ENCODE peak calls at places on chromosome 21, in four cellular contexts. One of them, this sample, is unnamed.
A peak's percentile ranks its signal among the peaks of the same experiment; 100 is the strongest.

GRCh38 chr21:8990326-8991087 is 1530.9 kb upstream of the TPTE start:
- DNase-seq in bronchial epithelial cell: peak; percentile 81
- DNase-seq in cardiac fibroblast: no peak
- DNase-seq in HFF-Myc: no peak
- DNase-seq in this sample: no peak

GRCh38 chr21:17711896-17712295 is 99.2 kb upstream of the BTG3 start:
- DNase-seq in cardiac fibroblast: no peak
- DNase-seq in HFF-Myc: no peak
- DNase-seq in bronchial epithelial cell: peak; percentile 88
- DNase-seq in this sample: no peak

GRCh38 chr21:35333831-35334593 is 284.9 kb upstream of the RUNX1 start:
- DNase-seq in HFF-Myc: no peak
- DNase-seq in bronchial epithelial cell: no peak
- DNase-seq in cardiac fibroblast: no peak
- DNase-seq in this sample: no peak

GRCh38 chr21:34743831-34744230 is 75.0 kb downstream of the CLIC6 start:
- DNase-seq in HFF-Myc: peak; percentile 46
- DNase-seq in cardiac fibroblast: peak; percentile 56
- DNase-seq in bronchial epithelial cell: peak; percentile 86
- DNase-seq in this sample: peak; percentile 88

GRCh38 chr21:26106562-26106961 is 64.0 kb downstream of the APP start:
- DNase-seq in bronchial epithelial cell: no peak
- DNase-seq in HFF-Myc: no peak
- DNase-seq in cardiac fibroblast: no peak
- DNase-seq in this sample: no peak

GRCh38 chr21:20720623-20721022 is 277.6 kb upstream of the NCAM2 start:
- DNase-seq in HFF-Myc: peak; percentile 12
- DNase-seq in bronchial epithelial cell: peak; percentile 14
- DNase-seq in cardiac fibroblast: peak; percentile 39
- DNase-seq in this sample: no peak

GRCh38 chr21:42737969-42738590 is 84.7 kb downstream of the PDE9A start:
- DNase-seq in HFF-Myc: no peak
- DNase-seq in bronchial epithelial cell: no peak
- DNase-seq in cardiac fibroblast: peak; percentile 39
- DNase-seq in this sample: no peak

GRCh38 chr21:46079357-46080170 is 18.3 kb upstream of the COL6A2 start:
- DNase-seq in HFF-Myc: peak; percentile 97
- DNase-seq in cardiac fibroblast: peak; percentile 73
- DNase-seq in bronchial epithelial cell: no peak
- DNase-seq in this sample: peak; percentile 94

GRCh38 chr21:38740131-38740530 is 65.6 kb upstream of the ETS2 start:
- DNase-seq in cardiac fibroblast: no peak
- DNase-seq in HFF-Myc: no peak
- DNase-seq in bronchial epithelial cell: no peak
- DNase-seq in this sample: no peak

GRCh38 chr21:38619865-38620513 is 121.7 kb upstream of the ERG start:
- DNase-seq in cardiac fibroblast: peak; percentile 86
- DNase-seq in HFF-Myc: no peak
- DNase-seq in bronchial epithelial cell: peak; percentile 78
- DNase-seq in this sample: peak; percentile 42

GRCh38 chr21:46385846-46386725 is 62.1 kb downstream of the PCNT start:
- DNase-seq in bronchial epithelial cell: no peak
- DNase-seq in HFF-Myc: no peak
- DNase-seq in cardiac fibroblast: no peak
- DNase-seq in this sample: no peak

GRCh38 chr21:31351438-31351837 is 7.4 kb upstream of the TIAM1 start:
- DNase-seq in bronchial epithelial cell: peak; percentile 80
- DNase-seq in HFF-Myc: no peak
- DNase-seq in cardiac fibroblast: peak; percentile 51
- DNase-seq in this sample: no peak

GRCh38 chr21:46532080-46532479 is 72.8 kb downstream of the S100B start:
- DNase-seq in bronchial epithelial cell: no peak
- DNase-seq in HFF-Myc: no peak
- DNase-seq in cardiac fibroblast: no peak
- DNase-seq in this sample: no peak

GRCh38 chr21:14243461-14243860 is 27.5 kb downstream of the RBM11 start:
- DNase-seq in HFF-Myc: no peak
- DNase-seq in cardiac fibroblast: no peak
- DNase-seq in bronchial epithelial cell: no peak
- DNase-seq in this sample: no peak

GRCh38 chr21:45629046-45629981 is 14.2 kb upstream of the PCBP3 start:
- DNase-seq in bronchial epithelial cell: no peak
- DNase-seq in cardiac fibroblast: no peak
- DNase-seq in HFF-Myc: no peak
- DNase-seq in this sample: no peak

GRCh38 chr21:14862794-14863720 is 201.7 kb downstream of the NRIP1 start:
- DNase-seq in cardiac fibroblast: peak; percentile 42
- DNase-seq in bronchial epithelial cell: peak; percentile 27
- DNase-seq in HFF-Myc: no peak
- DNase-seq in this sample: no peak

DNA sequence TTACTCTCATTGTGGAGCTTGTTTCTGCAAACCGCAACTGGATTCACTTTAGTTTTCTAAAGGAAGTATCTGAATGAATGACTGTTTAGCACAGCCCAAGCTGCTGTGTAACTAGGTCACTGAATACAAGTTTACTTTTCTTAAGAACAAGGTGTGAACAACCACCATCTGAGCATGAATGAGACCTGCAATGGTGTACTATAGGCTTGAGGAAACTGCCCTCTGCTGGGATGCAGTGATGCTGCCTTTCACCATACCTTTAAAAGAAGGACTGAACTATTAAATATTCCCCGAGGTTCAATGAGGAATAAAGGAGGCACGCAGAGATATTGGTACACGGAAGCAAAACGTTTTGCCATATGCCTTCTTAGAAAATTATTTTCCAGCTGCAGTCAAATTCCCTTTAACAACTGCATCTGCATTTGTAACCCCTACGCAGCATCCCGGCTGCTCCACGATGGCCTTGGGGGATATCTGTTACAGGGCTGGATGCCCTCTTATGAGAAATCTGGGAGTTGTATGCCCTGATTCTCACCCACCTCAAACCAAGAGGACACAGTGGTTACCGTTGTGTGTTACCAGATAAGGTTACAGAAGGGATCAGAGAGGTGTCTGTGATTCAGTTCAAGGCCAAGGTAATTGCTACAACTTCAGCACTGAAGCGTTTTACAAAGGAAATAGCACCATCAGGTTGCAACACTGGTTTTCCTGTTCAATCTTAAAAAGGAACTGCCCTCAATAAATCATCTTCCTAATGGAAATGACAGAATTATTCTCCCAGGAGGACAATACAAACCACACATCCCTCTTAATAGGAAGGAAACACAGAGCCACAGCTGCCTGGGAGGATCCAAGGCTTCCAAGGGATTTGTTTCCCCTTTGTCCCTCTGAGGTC is 470.5 kb downstream of the LTN1 start:
- DNase-seq in cardiac fibroblast: peak; percentile 70
- DNase-seq in bronchial epithelial cell: peak; percentile 44
- DNase-seq in HFF-Myc: peak; percentile 74
- DNase-seq in this sample: peak; percentile 60
- TF ChIP-seq CTCF in cardiac fibroblast: peak; percentile 70
- TF ChIP-seq CTCF in bronchial epithelial cell: peak; percentile 31
- TF ChIP-seq CTCF in HFF-Myc: peak; percentile 71
- TF ChIP-seq CTCF in this sample: peak; percentile 72

DNA sequence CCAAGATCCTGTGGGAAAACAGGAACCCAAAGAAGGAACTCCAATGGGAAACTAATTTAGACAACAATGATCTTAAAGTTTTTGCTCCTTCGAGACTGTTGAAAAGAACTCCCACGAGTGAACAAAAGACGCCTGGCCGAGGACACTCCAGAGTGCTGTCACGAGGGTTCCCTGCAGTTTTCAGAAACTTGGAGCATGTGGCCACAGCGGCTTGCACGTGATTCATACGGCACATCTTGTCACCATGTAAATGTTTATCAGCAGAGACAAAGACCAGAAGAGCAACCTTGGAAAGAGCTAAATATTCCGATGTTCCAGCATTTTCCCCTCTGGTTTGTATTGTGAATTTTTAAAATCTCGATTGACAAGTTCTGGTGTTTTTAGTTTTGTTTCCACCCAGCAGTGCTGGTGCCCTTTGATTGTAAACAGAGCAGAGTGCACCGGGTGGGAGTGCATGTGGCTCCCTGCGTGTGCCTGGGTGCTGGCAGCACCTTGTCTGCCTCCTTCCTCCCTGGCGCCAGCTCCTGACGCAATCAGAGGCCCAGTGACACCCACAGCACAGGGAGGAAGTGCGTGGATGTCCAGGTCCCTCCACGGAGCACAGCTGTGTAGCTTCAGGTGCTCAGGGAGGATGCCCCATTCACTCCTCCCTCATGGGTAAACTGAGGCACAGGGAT is 23.0 kb downstream of the LRRC3 start:
- DNase-seq in cardiac fibroblast: no peak
- DNase-seq in bronchial epithelial cell: no peak
- DNase-seq in HFF-Myc: no peak
- DNase-seq in this sample: no peak
- H3K4me3 ChIP-seq in cardiac fibroblast: no peak overlapping the region
- H3K4me3 ChIP-seq in bronchial epithelial cell: no peak overlapping the region
- H3K4me3 ChIP-seq in HFF-Myc: no peak overlapping the region
- H3K4me3 ChIP-seq in this sample: no peak overlapping the region

GRCh38 chr21:37082375-37082774 is 9.3 kb downstream of the TTC3 start:
- DNase-seq in HFF-Myc: no peak
- DNase-seq in cardiac fibroblast: no peak
- DNase-seq in bronchial epithelial cell: no peak
- DNase-seq in this sample: no peak

GRCh38 chr21:37082856-37083611 is 10.0 kb downstream of the TTC3 start:
- DNase-seq in HFF-Myc: no peak
- DNase-seq in cardiac fibroblast: no peak
- DNase-seq in bronchial epithelial cell: no peak
- DNase-seq in this sample: no peak

GRCh38 chr21:37077403-37077802 is 4.3 kb downstream of the TTC3 start:
- DNase-seq in HFF-Myc: no peak
- DNase-seq in bronchial epithelial cell: no peak
- DNase-seq in cardiac fibroblast: no peak
- DNase-seq in this sample: no peak

GRCh38 chr21:37076087-37076486 is 3.0 kb downstream of the TTC3 start:
- DNase-seq in HFF-Myc: no peak
- DNase-seq in bronchial epithelial cell: no peak
- DNase-seq in cardiac fibroblast: no peak
- DNase-seq in this sample: no peak

DNA sequence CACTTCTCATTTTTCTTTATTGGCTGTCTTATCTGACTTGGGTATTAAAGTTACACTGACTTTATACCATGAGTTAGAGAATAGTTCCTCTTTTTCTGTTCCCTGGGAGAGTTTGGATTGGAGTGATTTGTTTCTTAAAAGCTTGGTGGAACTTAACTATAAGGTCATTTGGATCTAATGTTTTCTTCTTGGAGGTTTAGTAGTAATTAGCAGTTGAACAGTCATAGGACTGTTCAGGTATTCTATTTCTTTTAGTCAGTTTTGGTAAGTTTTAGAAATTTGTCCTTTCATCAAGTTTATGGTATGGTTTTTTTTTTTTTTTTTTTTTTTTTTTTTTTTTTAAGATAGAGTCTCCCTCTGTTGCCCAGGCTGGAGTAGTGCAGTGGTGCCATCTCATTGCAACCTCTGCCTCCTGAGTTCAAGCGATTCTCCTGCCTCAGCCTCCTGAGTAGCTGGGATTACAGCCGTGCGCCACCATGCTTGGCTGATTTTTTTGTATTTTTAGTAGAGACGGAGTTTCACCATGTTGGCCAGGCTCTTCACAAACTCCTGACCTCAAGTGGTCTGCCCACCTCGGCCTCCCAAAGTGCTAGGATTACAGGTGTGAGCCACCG is 6.3 kb downstream of the TTC3 start:
- DNase-seq in cardiac fibroblast: no peak
- DNase-seq in HFF-Myc: no peak
- DNase-seq in bronchial epithelial cell: no peak
- DNase-seq in this sample: no peak
- TF ChIP-seq CTCF in cardiac fibroblast: peak; percentile 34
- TF ChIP-seq CTCF in HFF-Myc: peak; percentile 27
- TF ChIP-seq CTCF in bronchial epithelial cell: peak; percentile 35
- TF ChIP-seq CTCF in this sample: peak; percentile 21

DNA sequence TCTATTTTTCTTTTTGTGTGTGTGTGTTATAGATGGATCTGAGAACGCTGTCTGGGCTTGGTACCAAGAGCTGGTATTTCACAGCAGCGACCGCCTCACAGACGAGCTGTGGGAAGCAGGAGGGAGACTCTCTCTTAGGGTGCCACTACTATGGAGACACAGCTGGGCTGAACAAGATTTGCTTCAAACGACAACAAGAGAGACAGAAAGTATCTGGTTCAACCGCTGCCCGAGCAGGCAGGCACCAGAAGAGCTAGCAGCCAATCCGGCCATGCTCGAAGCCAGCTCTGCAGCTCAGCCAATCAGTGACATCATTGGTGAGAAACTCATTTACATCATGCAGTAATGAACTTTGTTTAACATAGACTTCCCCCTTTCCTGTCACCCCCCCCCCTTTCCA is 341.3 kb downstream of the USP25 start:
- DNase-seq in bronchial epithelial cell: no peak
- DNase-seq in cardiac fibroblast: peak; percentile 16
- DNase-seq in HFF-Myc: no peak
- DNase-seq in this sample: no peak
- H3K4me3 ChIP-seq in bronchial epithelial cell: no peak overlapping the region
- H3K4me3 ChIP-seq in cardiac fibroblast: no peak overlapping the region
- H3K4me3 ChIP-seq in HFF-Myc: peak overlapping the region; percentile 34
- H3K4me3 ChIP-seq in this sample: peak overlapping the region; percentile 47